ENCODE peak calls at places on chromosomes 3 and 15, in ten cellular contexts. One of them, this sample, is unnamed.

GRCh38 chr3:24060055-24060454 is 115.0 kb downstream of the NR1D2 start:
- DNase-seq in activated naive CD8-positive, alpha-beta T cell treated with anti-CD3 and anti-CD28 coated beads, Interleukin-2, amount 50 U/mL, for 24 hours: no peak
- DNase-seq in H7: peak
- DNase-seq in GM20000: no peak
- DNase-seq in MV-4-11: no peak
- DNase-seq in NCI-H1930: no peak
- DNase-seq in WTC11: peak
- DNase-seq in stimulated activated CD8-positive, alpha-beta memory T cell treated with anti-CD3 and anti-CD28 coated beads, Interleukin-15, amount 100 ng/mL, for 24 hours: no peak
- DNase-seq in naive thymus-derived CD4-positive, alpha-beta T cell: no peak
- DNase-seq in heart left ventricle: no peak
- DNase-seq in this sample: peak

GRCh38 chr15:69757186-69757585 is 304.6 kb downstream of the RPLP1 start:
- DNase-seq in activated naive CD8-positive, alpha-beta T cell treated with anti-CD3 and anti-CD28 coated beads, Interleukin-2, amount 50 U/mL, for 24 hours: peak
- DNase-seq in naive thymus-derived CD4-positive, alpha-beta T cell: no peak
- DNase-seq in H7: no peak
- DNase-seq in GM20000: no peak
- DNase-seq in NCI-H1930: no peak
- DNase-seq in WTC11: no peak
- DNase-seq in stimulated activated CD8-positive, alpha-beta memory T cell treated with anti-CD3 and anti-CD28 coated beads, Interleukin-15, amount 100 ng/mL, for 24 hours: peak
- DNase-seq in heart left ventricle: no peak
- DNase-seq in MV-4-11: no peak
- DNase-seq in this sample: no peak

GRCh38 chr3:127226946-127227842 is 34.3 kb downstream of the PRR23E start:
- DNase-seq in naive thymus-derived CD4-positive, alpha-beta T cell: no peak
- DNase-seq in GM20000: no peak
- DNase-seq in activated naive CD8-positive, alpha-beta T cell treated with anti-CD3 and anti-CD28 coated beads, Interleukin-2, amount 50 U/mL, for 24 hours: peak
- DNase-seq in H7: peak
- DNase-seq in NCI-H1930: no peak
- DNase-seq in WTC11: peak
- DNase-seq in stimulated activated CD8-positive, alpha-beta memory T cell treated with anti-CD3 and anti-CD28 coated beads, Interleukin-15, amount 100 ng/mL, for 24 hours: no peak
- DNase-seq in MV-4-11: no peak
- DNase-seq in heart left ventricle: no peak
- DNase-seq in this sample: no peak

GRCh38 chr15:28100516-28101195 is 1.5 kb upstream of the OCA2 start:
- DNase-seq in stimulated activated CD8-positive, alpha-beta memory T cell treated with anti-CD3 and anti-CD28 coated beads, Interleukin-15, amount 100 ng/mL, for 24 hours: no peak
- DNase-seq in naive thymus-derived CD4-positive, alpha-beta T cell: no peak
- DNase-seq in NCI-H1930: no peak
- DNase-seq in GM20000: no peak
- DNase-seq in activated naive CD8-positive, alpha-beta T cell treated with anti-CD3 and anti-CD28 coated beads, Interleukin-2, amount 50 U/mL, for 24 hours: no peak
- DNase-seq in WTC11: no peak
- DNase-seq in MV-4-11: no peak
- DNase-seq in heart left ventricle: no peak
- DNase-seq in H7: peak
- DNase-seq in this sample: no peak

GRCh38 chr3:39515681-39516441 is 48.4 kb downstream of the MOBP start:
- DNase-seq in NCI-H1930: no peak
- DNase-seq in H7: no peak
- DNase-seq in heart left ventricle: no peak
- DNase-seq in GM20000: no peak
- DNase-seq in activated naive CD8-positive, alpha-beta T cell treated with anti-CD3 and anti-CD28 coated beads, Interleukin-2, amount 50 U/mL, for 24 hours: no peak
- DNase-seq in stimulated activated CD8-positive, alpha-beta memory T cell treated with anti-CD3 and anti-CD28 coated beads, Interleukin-15, amount 100 ng/mL, for 24 hours: no peak
- DNase-seq in MV-4-11: no peak
- DNase-seq in WTC11: no peak
- DNase-seq in naive thymus-derived CD4-positive, alpha-beta T cell: no peak
- DNase-seq in this sample: no peak

GRCh38 chr3:16338124-16338523 is 73.1 kb downstream of the OXNAD1 start:
- DNase-seq in WTC11: no peak
- DNase-seq in naive thymus-derived CD4-positive, alpha-beta T cell: peak
- DNase-seq in GM20000: peak
- DNase-seq in H7: no peak
- DNase-seq in activated naive CD8-positive, alpha-beta T cell treated with anti-CD3 and anti-CD28 coated beads, Interleukin-2, amount 50 U/mL, for 24 hours: peak
- DNase-seq in NCI-H1930: no peak
- DNase-seq in MV-4-11: peak
- DNase-seq in heart left ventricle: no peak
- DNase-seq in stimulated activated CD8-positive, alpha-beta memory T cell treated with anti-CD3 and anti-CD28 coated beads, Interleukin-15, amount 100 ng/mL, for 24 hours: no peak
- DNase-seq in this sample: no peak

GRCh38 chr3:17730318-17730967 is 12.0 kb downstream of the TBC1D5 start:
- DNase-seq in activated naive CD8-positive, alpha-beta T cell treated with anti-CD3 and anti-CD28 coated beads, Interleukin-2, amount 50 U/mL, for 24 hours: no peak
- DNase-seq in heart left ventricle: peak
- DNase-seq in NCI-H1930: no peak
- DNase-seq in stimulated activated CD8-positive, alpha-beta memory T cell treated with anti-CD3 and anti-CD28 coated beads, Interleukin-15, amount 100 ng/mL, for 24 hours: no peak
- DNase-seq in WTC11: no peak
- DNase-seq in MV-4-11: peak
- DNase-seq in GM20000: no peak
- DNase-seq in H7: no peak
- DNase-seq in naive thymus-derived CD4-positive, alpha-beta T cell: no peak
- DNase-seq in this sample: peak

GRCh38 chr3:100265016-100265415 is 4.2 kb downstream of the TBC1D23 start:
- DNase-seq in GM20000: no peak
- DNase-seq in heart left ventricle: no peak
- DNase-seq in naive thymus-derived CD4-positive, alpha-beta T cell: no peak
- DNase-seq in WTC11: no peak
- DNase-seq in MV-4-11: no peak
- DNase-seq in H7: no peak
- DNase-seq in NCI-H1930: no peak
- DNase-seq in stimulated activated CD8-positive, alpha-beta memory T cell treated with anti-CD3 and anti-CD28 coated beads, Interleukin-15, amount 100 ng/mL, for 24 hours: no peak
- DNase-seq in activated naive CD8-positive, alpha-beta T cell treated with anti-CD3 and anti-CD28 coated beads, Interleukin-2, amount 50 U/mL, for 24 hours: no peak
- DNase-seq in this sample: no peak

GRCh38 chr3:129599607-129600006 is 6.9 kb downstream of the PLXND1 start:
- DNase-seq in MV-4-11: peak
- DNase-seq in GM20000: no peak
- DNase-seq in WTC11: peak
- DNase-seq in NCI-H1930: no peak
- DNase-seq in H7: peak
- DNase-seq in heart left ventricle: peak
- DNase-seq in naive thymus-derived CD4-positive, alpha-beta T cell: no peak
- DNase-seq in activated naive CD8-positive, alpha-beta T cell treated with anti-CD3 and anti-CD28 coated beads, Interleukin-2, amount 50 U/mL, for 24 hours: no peak
- DNase-seq in stimulated activated CD8-positive, alpha-beta memory T cell treated with anti-CD3 and anti-CD28 coated beads, Interleukin-15, amount 100 ng/mL, for 24 hours: no peak
- DNase-seq in this sample: no peak

GRCh38 chr3:63855333-63855940 is 8.2 kb downstream of the THOC7 start:
- DNase-seq in H7: peak
- DNase-seq in heart left ventricle: no peak
- DNase-seq in MV-4-11: no peak
- DNase-seq in naive thymus-derived CD4-positive, alpha-beta T cell: no peak
- DNase-seq in GM20000: no peak
- DNase-seq in NCI-H1930: peak
- DNase-seq in WTC11: no peak
- DNase-seq in stimulated activated CD8-positive, alpha-beta memory T cell treated with anti-CD3 and anti-CD28 coated beads, Interleukin-15, amount 100 ng/mL, for 24 hours: no peak
- DNase-seq in activated naive CD8-positive, alpha-beta T cell treated with anti-CD3 and anti-CD28 coated beads, Interleukin-2, amount 50 U/mL, for 24 hours: no peak
- DNase-seq in this sample: no peak

GRCh38 chr15:101561584-101561906 is 72.0 kb upstream of the PCSK6 start:
- DNase-seq in WTC11: no peak
- DNase-seq in naive thymus-derived CD4-positive, alpha-beta T cell: no peak
- DNase-seq in heart left ventricle: no peak
- DNase-seq in H7: no peak
- DNase-seq in GM20000: no peak
- DNase-seq in MV-4-11: no peak
- DNase-seq in NCI-H1930: no peak
- DNase-seq in activated naive CD8-positive, alpha-beta T cell treated with anti-CD3 and anti-CD28 coated beads, Interleukin-2, amount 50 U/mL, for 24 hours: no peak
- DNase-seq in stimulated activated CD8-positive, alpha-beta memory T cell treated with anti-CD3 and anti-CD28 coated beads, Interleukin-15, amount 100 ng/mL, for 24 hours: no peak
- DNase-seq in this sample: no peak

GRCh38 chr3:62835594-62836236 is 39.5 kb downstream of the CADPS start:
- DNase-seq in NCI-H1930: peak
- DNase-seq in GM20000: peak
- DNase-seq in activated naive CD8-positive, alpha-beta T cell treated with anti-CD3 and anti-CD28 coated beads, Interleukin-2, amount 50 U/mL, for 24 hours: no peak
- DNase-seq in heart left ventricle: no peak
- DNase-seq in naive thymus-derived CD4-positive, alpha-beta T cell: no peak
- DNase-seq in MV-4-11: peak
- DNase-seq in WTC11: no peak
- DNase-seq in stimulated activated CD8-positive, alpha-beta memory T cell treated with anti-CD3 and anti-CD28 coated beads, Interleukin-15, amount 100 ng/mL, for 24 hours: no peak
- DNase-seq in H7: no peak
- DNase-seq in this sample: no peak

GRCh38 chr3:39809181-39809994 is at the start of gene MYRIP:
- DNase-seq in heart left ventricle: peak
- DNase-seq in WTC11: peak
- DNase-seq in NCI-H1930: peak
- DNase-seq in naive thymus-derived CD4-positive, alpha-beta T cell: no peak
- DNase-seq in activated naive CD8-positive, alpha-beta T cell treated with anti-CD3 and anti-CD28 coated beads, Interleukin-2, amount 50 U/mL, for 24 hours: no peak
- DNase-seq in GM20000: peak
- DNase-seq in MV-4-11: peak
- DNase-seq in H7: peak
- DNase-seq in stimulated activated CD8-positive, alpha-beta memory T cell treated with anti-CD3 and anti-CD28 coated beads, Interleukin-15, amount 100 ng/mL, for 24 hours: no peak
- DNase-seq in this sample: peak

GRCh38 chr3:179955798-179956197 is 80.9 kb downstream of the PEX5L start:
- DNase-seq in naive thymus-derived CD4-positive, alpha-beta T cell: no peak
- DNase-seq in stimulated activated CD8-positive, alpha-beta memory T cell treated with anti-CD3 and anti-CD28 coated beads, Interleukin-15, amount 100 ng/mL, for 24 hours: no peak
- DNase-seq in GM20000: no peak
- DNase-seq in NCI-H1930: no peak
- DNase-seq in heart left ventricle: no peak
- DNase-seq in MV-4-11: peak
- DNase-seq in WTC11: no peak
- DNase-seq in activated naive CD8-positive, alpha-beta T cell treated with anti-CD3 and anti-CD28 coated beads, Interleukin-2, amount 50 U/mL, for 24 hours: no peak
- DNase-seq in H7: no peak
- DNase-seq in this sample: no peak

GRCh38 chr15:48548376-48548775 is 97.1 kb downstream of the FBN1 start:
- DNase-seq in activated naive CD8-positive, alpha-beta T cell treated with anti-CD3 and anti-CD28 coated beads, Interleukin-2, amount 50 U/mL, for 24 hours: no peak
- DNase-seq in MV-4-11: no peak
- DNase-seq in GM20000: no peak
- DNase-seq in heart left ventricle: no peak
- DNase-seq in WTC11: no peak
- DNase-seq in stimulated activated CD8-positive, alpha-beta memory T cell treated with anti-CD3 and anti-CD28 coated beads, Interleukin-15, amount 100 ng/mL, for 24 hours: no peak
- DNase-seq in NCI-H1930: no peak
- DNase-seq in H7: no peak
- DNase-seq in naive thymus-derived CD4-positive, alpha-beta T cell: no peak
- DNase-seq in this sample: no peak

This sample was measured in thyroid gland.